ENCODE peak calls at places on chromosomes 12 and 14, in nine cellular contexts. S is HCT116, X is ovary, Q is testis, R is tibial nerve, J is adrenal gland, U is Peyer's patch, I is uterus, M is GM12878. Y is an unnamed sample.

GRCh38 chr12:1811281-1811947 is 9.0 kb upstream of the LRTM2 start:
- DNase-seq in S (no peak), X (no peak), R (no peak), J (no peak), I (no peak), M (no peak), U (no peak), Q (no peak), Y (no peak)

GRCh38 chr14:76201162-76201561 is 49.4 kb downstream of the GPATCH2L start:
- DNase-seq in U (no peak), S (no peak), Q (no peak), X (no peak), R (no peak), M (no peak), I (no peak), J (no peak), Y (no peak)

GRCh38 chr14:76577090-76577489 is 184.2 kb upstream of the VASH1 start:
- DNase-seq in S (no peak), Q (no peak), J (no peak), M (no peak), R (no peak), X (no peak), U (no peak), I (no peak), Y (no peak)

GRCh38 chr12:19800884-19801283 is 361.6 kb downstream of the AEBP2 start:
- DNase-seq in J (no peak), S (no peak), R (no peak), X (no peak), I (no peak), Q (no peak), M (peak), U (no peak), Y (no peak)

GRCh38 chr14:31834616-31835015 is 242.5 kb upstream of the ARHGAP5 start:
- DNase-seq in J (no peak), X (no peak), M (no peak), Q (no peak), I (no peak), S (no peak), R (no peak), U (no peak), Y (no peak)

GRCh38 chr12:68899251-68899771 is 33.7 kb downstream of the CPM start:
- DNase-seq in I (no peak), X (peak), M (no peak), S (peak), R (no peak), U (peak), J (peak), Q (peak), Y (no peak)

GRCh38 chr12:93419388-93420034 is 22.2 kb downstream of the UBE2N start:
- DNase-seq in M (no peak), Q (no peak), I (no peak), R (no peak), S (no peak), X (no peak), U (no peak), J (no peak), Y (peak)

GRCh38 chr12:92191061-92191460 is 45.4 kb upstream of the BTG1 start:
- DNase-seq in J (no peak), M (no peak), R (no peak), Q (no peak), X (no peak), U (no peak), I (no peak), S (no peak), Y (no peak)

GRCh38 chr12:11705010-11705409 is 55.5 kb downstream of the ETV6 start:
- DNase-seq in Q (no peak), R (no peak), I (peak), S (no peak), U (no peak), J (peak), X (peak), M (no peak), Y (no peak)

GRCh38 chr12:2693204-2693860 is 101.4 kb upstream of the FKBP4 start:
- DNase-seq in Q (no peak), S (peak), J (no peak), I (no peak), M (no peak), R (no peak), X (no peak), U (no peak), Y (peak)

GRCh38 chr12:38772427-38772826 is 133.0 kb downstream of the CPNE8 start:
- DNase-seq in M (no peak), I (no peak), U (no peak), X (no peak), S (no peak), Q (no peak), R (no peak), J (no peak), Y (no peak)

GRCh38 chr12:65935906-65936528 is 111.7 kb downstream of the HMGA2 start:
- DNase-seq in X (no peak), U (no peak), Q (no peak), J (no peak), M (no peak), I (no peak), S (no peak), R (no peak), Y (no peak)

GRCh38 chr14:77503138-77503537 is 4.5 kb upstream of the ISM2 start:
- DNase-seq in Q (no peak), M (no peak), S (no peak), J (no peak), U (no peak), R (no peak), X (no peak), I (no peak), Y (no peak)

GRCh38 chr14:57573193-57573592 is 79.5 kb upstream of the CCDC198 start:
- DNase-seq in I (no peak), R (no peak), S (no peak), M (no peak), U (no peak), J (no peak), X (no peak), Q (no peak), Y (no peak)

GRCh38 chr12:4244868-4245267 is 28.7 kb upstream of the CCND2 start:
- DNase-seq in X (no peak), I (no peak), S (no peak), U (no peak), M (no peak), J (no peak), Q (no peak), R (no peak), Y (no peak)

GRCh38 chr12:108065061-108065460 is 64.0 kb upstream of the WSCD2 start:
- DNase-seq in J (no peak), U (no peak), M (no peak), R (no peak), X (no peak), I (no peak), S (no peak), Q (no peak), Y (no peak)

GRCh38 chr12:22518067-22518719 is 26.1 kb downstream of the C2CD5 start:
- DNase-seq in Q (no peak), J (no peak), R (no peak), U (no peak), I (no peak), X (no peak), S (no peak), M (no peak), Y (peak)

GRCh38 chr12:68234140-68234539 is 8.5 kb upstream of the IL26 start:
- DNase-seq in R (no peak), S (no peak), M (no peak), J (no peak), Q (no peak), I (no peak), X (no peak), U (no peak), Y (no peak)

GRCh38 chr12:100987552-100988277 is 193.1 kb downstream of the ANO4 start:
- DNase-seq in M (peak), Q (peak), X (peak), S (peak), U (no peak), I (no peak), J (peak), R (no peak), Y (peak)

GRCh38 chr12:77642246-77642645 is 188.4 kb upstream of the NAV3 start:
- DNase-seq in J (no peak), R (no peak), M (no peak), Q (no peak), X (no peak), U (no peak), S (no peak), I (no peak), Y (no peak)

GRCh38 chr14:35818346-35819115 is 7.6 kb upstream of the BRMS1L start:
- DNase-seq in M (no peak), I (no peak), X (no peak), J (peak), S (no peak), R (no peak), U (no peak), Q (peak), Y (peak)

GRCh38 chr12:55686366-55687010 is 21.2 kb downstream of the ITGA7 start:
- DNase-seq in J (no peak), Q (no peak), X (no peak), S (no peak), M (no peak), R (no peak), U (no peak), I (no peak), Y (no peak)

GRCh38 chr12:86174188-86174587 is 82.0 kb downstream of the MGAT4C start:
- DNase-seq in M (no peak), R (no peak), X (no peak), S (no peak), J (no peak), Q (no peak), U (no peak), I (no peak), Y (no peak)

GRCh38 chr12:6868211-6869048 is 1.1 kb downstream of the TPI1 start:
- DNase-seq in S (no peak), I (no peak), M (no peak), X (no peak), U (no peak), R (no peak), Q (no peak), J (peak), Y (peak)

GRCh38 chr14:103533137-103533998 is 4.4 kb downstream of the TRMT61A start:
- DNase-seq in U (no peak), J (no peak), X (peak), R (no peak), I (peak), M (no peak), Q (peak), S (no peak), Y (no peak)

GRCh38 chr12:114430306-114430705 is 24.4 kb upstream of the TBX5 start:
- DNase-seq in Q (no peak), J (no peak), U (no peak), I (no peak), M (no peak), R (no peak), X (no peak), S (no peak), Y (no peak)

GRCh38 chr12:132397152-132397933 is 68.0 kb upstream of the GALNT9 start:
- DNase-seq in U (no peak), Q (no peak), J (no peak), X (no peak), R (no peak), I (no peak), M (no peak), S (no peak), Y (no peak)

GRCh38 chr12:16189849-16190248 is 87.6 kb downstream of the SLC15A5 start:
- DNase-seq in R (no peak), U (no peak), I (no peak), S (no peak), J (no peak), Q (no peak), X (no peak), M (no peak), Y (peak)

GRCh38 chr12:49476091-49476490 is 62.7 kb upstream of the KCNH3 start:
- DNase-seq in U (no peak), I (no peak), X (no peak), S (no peak), R (no peak), M (no peak), J (no peak), Q (no peak), Y (no peak)

GRCh38 chr14:69049675-69050074 is 70.6 kb upstream of the ACTN1 start:
- DNase-seq in M (no peak), R (no peak), J (peak), S (no peak), Q (peak), U (no peak), X (peak), I (peak), Y (no peak)
- TF ChIP-seq POLR2A in M (no peak), R (no peak), J (peak), S (no peak), Q (no peak), U (no peak), X (no peak), I (no peak), Y (no peak)

DNA sequence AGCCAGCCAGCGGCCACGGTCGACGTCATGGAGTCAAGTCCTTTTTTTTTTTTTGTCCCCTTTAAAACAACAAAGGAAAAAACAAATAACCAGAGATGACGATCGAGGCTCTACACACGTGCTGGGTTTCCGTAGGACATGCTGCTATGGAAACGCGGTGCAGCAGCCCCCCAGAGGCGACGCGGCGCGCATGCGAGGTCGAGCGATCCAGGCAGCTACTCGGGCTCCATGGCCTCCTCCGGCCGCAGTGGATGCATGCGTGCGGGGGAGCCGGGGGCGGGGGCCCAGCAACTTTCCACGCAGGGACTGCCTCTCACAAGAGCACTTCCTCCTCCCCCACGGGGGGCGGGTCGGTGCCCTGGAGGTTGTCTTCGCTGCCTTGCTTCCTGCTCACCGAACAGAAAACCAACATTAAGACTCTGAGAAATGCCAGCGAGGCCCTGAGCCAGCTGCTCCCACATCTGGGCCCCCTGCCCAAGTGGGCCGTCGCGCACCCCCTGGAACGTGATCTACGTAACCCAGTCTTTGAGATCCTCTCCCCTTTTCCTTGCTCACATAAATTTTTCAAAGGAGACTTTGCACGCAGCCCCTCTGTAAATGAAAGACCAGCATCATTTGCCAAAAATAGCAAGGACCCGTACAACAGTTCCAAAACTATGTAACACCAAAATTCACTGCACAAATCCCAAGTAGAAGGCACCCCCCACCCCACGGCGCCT is 30.7 kb downstream of the P2RX4 start:
- DNase-seq in M (no peak), I (peak), R (peak), Q (peak), U (peak), J (peak), X (peak), S (no peak), Y (no peak)
- TF ChIP-seq POLR2A in M (peak), I (peak), R (no peak), Q (no peak), U (no peak), J (no peak), X (no peak), S (no peak), Y (no peak)

DNA sequence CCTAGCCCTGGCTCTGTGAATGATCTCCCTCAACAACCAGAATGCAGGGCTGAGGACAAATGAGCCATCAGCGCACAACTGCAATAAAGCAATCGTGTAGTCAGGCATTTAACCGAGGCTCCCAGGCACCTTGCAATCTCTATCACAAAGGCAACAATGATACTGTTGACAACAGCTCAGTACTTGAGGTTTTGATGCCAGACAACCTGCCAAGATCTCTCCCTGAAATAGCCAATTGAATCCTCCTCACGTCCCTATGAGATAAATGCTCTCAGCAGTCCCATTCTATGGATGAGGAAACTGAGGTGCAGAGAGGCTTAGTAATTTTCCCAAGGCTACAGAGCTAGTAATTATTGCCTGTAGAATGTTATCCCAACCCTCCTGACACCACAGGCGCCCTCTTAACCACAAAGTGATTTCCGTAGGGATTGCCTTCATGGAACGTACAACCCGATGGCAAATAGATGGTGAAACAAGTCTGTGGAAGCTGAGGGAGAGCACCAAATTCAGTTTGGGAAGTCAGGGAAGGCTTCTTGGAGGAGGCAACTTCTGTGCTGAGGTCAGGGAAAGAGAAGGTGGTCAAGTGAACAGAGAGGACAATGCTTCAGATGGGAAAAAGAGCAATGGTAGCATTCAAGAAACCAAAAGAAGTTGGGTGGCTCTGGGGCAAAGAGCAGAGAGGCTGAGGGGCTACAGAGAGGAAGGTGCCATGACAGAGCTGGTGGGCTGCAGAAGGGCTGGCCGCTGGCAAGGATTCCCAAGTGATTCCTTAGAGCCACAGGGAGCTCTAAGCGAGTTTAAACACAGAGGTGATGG is 12.6 kb downstream of the SERPINA3 start:
- DNase-seq in I (no peak), U (no peak), X (no peak), R (no peak), S (no peak), Q (no peak), J (no peak), M (no peak), Y (no peak)
- TF ChIP-seq POLR2A in I (no peak), U (no peak), X (no peak), R (no peak), S (no peak), Q (no peak), J (no peak), M (no peak), Y (no peak)

DNA sequence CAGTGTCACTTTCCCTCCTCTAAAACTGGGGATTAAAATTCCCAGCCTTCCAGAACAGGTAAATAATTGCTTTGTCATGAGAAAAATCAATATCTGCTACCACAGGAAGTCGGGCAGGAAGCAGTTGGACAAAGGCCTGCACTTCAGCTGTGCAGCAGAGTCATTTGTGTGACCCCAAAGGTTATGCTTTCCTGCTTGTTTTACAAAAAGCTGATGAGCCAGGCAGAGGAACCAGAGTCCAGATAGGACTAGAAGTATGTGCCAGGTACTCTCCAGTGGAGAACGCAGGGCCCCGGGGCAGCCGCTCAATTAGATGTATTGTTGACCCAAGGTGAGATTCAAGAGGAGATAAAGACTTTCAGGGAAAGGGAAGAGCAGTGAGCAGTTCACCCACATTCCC is 117.1 kb upstream of the FRMD6 start:
- DNase-seq in Q (no peak), S (peak), U (no peak), M (no peak), I (no peak), X (no peak), R (no peak), J (peak), Y (no peak)
- TF ChIP-seq POLR2A in Q (no peak), S (no peak), U (no peak), M (no peak), I (no peak), X (no peak), R (no peak), J (no peak), Y (no peak)